ENCODE peak calls at places on chromosomes 5 and 9, in seven cellular contexts. C is coronary artery, F is GM23248, Z is stomach, Y is kidney, E is brain microvascular endothelial cell, P is lung. I is an unnamed sample.

GRCh38 chr5:111863801-111864200 is 106.8 kb upstream of the NREP start:
- DNase-seq in F (peak; percentile 51), E (no peak), C (no peak), Y (no peak), Z (no peak), P (no peak), I (no peak)

GRCh38 chr5:53260446-53260845 is 150.9 kb upstream of the MOCS2 start:
- DNase-seq in F (no peak), E (no peak), Y (no peak), P (no peak), Z (no peak), C (no peak), I (no peak)

GRCh38 chr5:69007086-69007672 is 86.6 kb upstream of the SLC30A5 start:
- DNase-seq in Z (no peak), Y (no peak), P (no peak), F (peak; percentile 36), C (no peak), E (no peak), I (no peak)

GRCh38 chr9:132644251-132644650 is 25.5 kb downstream of the DDX31 start:
- DNase-seq in E (no peak), Y (no peak), Z (no peak), P (no peak), C (no peak), F (no peak), I (no peak)

GRCh38 chr9:38107811-38108304 is 38.8 kb upstream of the SHB start:
- DNase-seq in C (peak; percentile 40), P (no peak), Y (no peak), F (no peak), E (no peak), Z (peak; percentile 64), I (no peak)

GRCh38 chr9:73151653-73152382 is at the start of gene ANXA1:
- DNase-seq in C (no peak), E (peak; percentile 86), Y (no peak), Z (no peak), P (no peak), F (peak; percentile 95), I (peak; percentile 31)

GRCh38 chr5:9932770-9933169 is 302.6 kb upstream of the TAS2R1 start:
- DNase-seq in P (no peak), C (no peak), Z (no peak), Y (no peak), E (peak; percentile 92), F (peak; percentile 85), I (no peak)

GRCh38 chr9:21252727-21253547 is 13.1 kb upstream of the IFNA14 start:
- DNase-seq in Y (peak; percentile 53), E (peak; percentile 9), F (peak; percentile 64), P (peak; percentile 33), Z (no peak), C (no peak), I (peak; percentile 32)

GRCh38 chr5:154143121-154143725 is 47.3 kb upstream of the GALNT10 start:
- DNase-seq in P (peak; percentile 13), Y (no peak), Z (no peak), F (no peak), C (no peak), E (no peak), I (no peak)

GRCh38 chr9:13568446-13568845 is 289.0 kb upstream of the MPDZ start:
- DNase-seq in P (no peak), E (no peak), Z (no peak), F (peak; percentile 31), C (no peak), Y (no peak), I (no peak)

GRCh38 chr5:6490693-6491092 is 42.0 kb downstream of the UBE2QL1 start:
- DNase-seq in P (no peak), Y (no peak), C (peak; percentile 47), Z (peak; percentile 11), E (no peak), F (no peak), I (no peak)

GRCh38 chr5:163766936-163767670 is 261.7 kb downstream of the MAT2B start:
- DNase-seq in P (no peak), Y (no peak), Z (no peak), F (no peak), C (no peak), E (no peak), I (no peak)

GRCh38 chr5:1325870-1326546 is 18.9 kb downstream of the CLPTM1L start:
- DNase-seq in Y (peak; percentile 77), E (no peak), P (no peak), C (peak; percentile 66), Z (no peak), F (peak; percentile 49), I (no peak)

GRCh38 chr5:2732004-2732403 is 19.5 kb downstream of the IRX2 start:
- DNase-seq in Z (no peak), E (no peak), C (no peak), Y (no peak), P (no peak), F (no peak), I (no peak)

GRCh38 chr9:126665696-126666035 is 51.9 kb downstream of the LMX1B start:
- DNase-seq in E (no peak), F (no peak), C (no peak), Y (peak; percentile 57), P (no peak), Z (no peak), I (no peak)

GRCh38 chr5:175658299-175659145 is 651 bp downstream of the HRH2 start:
- DNase-seq in E (no peak), C (no peak), P (no peak), Z (peak; percentile 35), Y (no peak), F (no peak), I (no peak)

GRCh38 chr5:143985832-143986485 is 174.0 kb downstream of the HMHB1 start:
- DNase-seq in P (no peak), Z (no peak), C (no peak), F (peak; percentile 87), E (peak; percentile 51), Y (no peak), I (no peak)

GRCh38 chr9:126057869-126058467 is 268.7 kb upstream of the MVB12B start:
- DNase-seq in P (no peak), E (no peak), Y (no peak), F (no peak), Z (no peak), C (no peak), I (no peak)

GRCh38 chr5:176814313-176814685 is 3.9 kb downstream of the UNC5A start:
- DNase-seq in C (no peak), F (no peak), Y (no peak), P (no peak), Z (no peak), E (no peak), I (no peak)

GRCh38 chr5:176814836-176815438 is 4.6 kb downstream of the UNC5A start:
- DNase-seq in Y (no peak), C (no peak), P (no peak), F (no peak), E (no peak), Z (no peak), I (no peak)

GRCh38 chr5:176813587-176814312 is 3.4 kb downstream of the UNC5A start:
- DNase-seq in E (no peak), Y (no peak), F (no peak), P (no peak), Z (no peak), C (no peak), I (no peak)

GRCh38 chr5:176810687-176811501 is 535 bp downstream of the UNC5A start:
- DNase-seq in C (no peak), Z (no peak), Y (no peak), E (no peak), P (no peak), F (peak; percentile 61), I (no peak)

DNA sequence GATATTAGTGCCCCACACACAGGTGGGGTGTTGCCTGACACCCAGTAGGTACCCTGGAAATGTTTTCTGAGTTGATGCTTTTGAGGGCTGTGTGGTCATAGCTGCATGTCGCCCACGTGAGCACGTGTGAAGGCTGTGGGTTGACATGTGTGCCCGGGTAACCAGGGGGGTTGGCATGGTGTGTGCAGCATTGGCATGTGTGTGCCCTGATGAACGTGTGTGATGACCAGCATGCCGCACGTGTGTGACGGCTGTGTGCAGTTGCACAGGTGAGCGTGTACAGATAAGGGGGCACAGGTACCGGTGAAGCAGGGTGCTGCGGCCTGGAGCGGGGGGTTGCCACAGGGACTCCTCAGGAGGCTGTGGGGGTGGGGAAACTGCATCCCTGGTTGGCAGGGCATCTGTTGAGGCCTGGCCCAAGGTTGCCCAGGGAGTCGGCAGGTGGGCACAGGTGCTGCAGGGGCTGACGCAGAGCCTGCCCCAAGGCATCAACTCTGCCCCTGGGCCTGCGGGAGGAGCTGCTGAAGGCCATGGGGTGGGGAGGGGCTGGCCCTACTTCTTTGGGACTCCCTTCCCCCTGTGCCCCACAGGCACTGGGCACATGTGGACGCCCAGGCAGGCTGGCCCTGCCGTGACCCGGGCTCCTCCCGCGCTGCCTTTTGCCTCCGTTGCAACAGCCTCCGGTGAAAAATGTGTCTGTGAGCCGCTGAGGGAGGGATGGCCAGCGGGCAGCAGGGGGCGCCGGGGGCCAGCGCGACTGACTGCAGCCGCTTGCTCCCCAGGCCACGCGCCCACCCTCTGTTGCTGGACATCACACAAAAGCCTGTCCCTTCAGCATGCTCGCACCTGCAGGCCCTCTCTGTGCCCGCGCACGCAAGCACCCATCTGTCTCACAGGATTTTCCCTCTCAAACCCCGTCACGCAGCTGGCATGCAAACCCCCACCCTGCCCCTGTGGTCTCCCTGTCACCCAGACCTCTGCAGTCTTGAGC is 2.2 kb downstream of the UNC5A start:
- DNase-seq in F (peak; percentile 58), C (no peak), Z (no peak), P (no peak), E (peak; percentile 11), Y (no peak), I (no peak)
- H3K27ac ChIP-seq in F (no peak overlapping the region), C (no peak overlapping the region), Z (no peak overlapping the region), P (no peak overlapping the region), E (no peak overlapping the region), Y (no peak overlapping the region), I (no peak overlapping the region)

GRCh38 chr9:35257986-35258664 is 96.3 kb downstream of the UNC13B start:
- DNase-seq in E (no peak), F (no peak), Y (no peak), Z (no peak), P (no peak), C (no peak), I (no peak)
- H3K27ac ChIP-seq in E (no peak overlapping the region), F (no peak overlapping the region), Y (no peak overlapping the region), Z (peak overlapping the region; percentile 63), P (no peak overlapping the region), C (no peak overlapping the region), I (no peak overlapping the region)

GRCh38 chr9:105437704-105438103 is 10.1 kb upstream of the FSD1L start:
- DNase-seq in Z (no peak), F (no peak), P (no peak), Y (no peak), E (no peak), C (no peak), I (no peak)
- H3K27ac ChIP-seq in Z (peak overlapping the region; percentile 22), F (no peak overlapping the region), P (no peak overlapping the region), Y (no peak overlapping the region), E (no peak overlapping the region), C (no peak overlapping the region), I (peak overlapping the region; percentile 50)

GRCh38 chr5:124880903-124881302 is 134.5 kb upstream of the ZNF608 start:
- DNase-seq in C (no peak), P (no peak), F (no peak), Y (no peak), Z (no peak), E (no peak), I (no peak)

GRCh38 chr5:124876983-124877382 is 130.5 kb upstream of the ZNF608 start:
- DNase-seq in P (no peak), E (no peak), F (no peak), Z (no peak), C (no peak), Y (no peak), I (no peak)

GRCh38 chr5:124877501-124878146 is 131.2 kb upstream of the ZNF608 start:
- DNase-seq in C (no peak), P (no peak), E (no peak), Z (no peak), Y (no peak), F (no peak), I (no peak)

GRCh38 chr5:124876564-124876963 is 130.1 kb upstream of the ZNF608 start:
- DNase-seq in E (no peak), Z (no peak), F (no peak), P (no peak), C (no peak), Y (no peak), I (no peak)

GRCh38 chr5:124878583-124879345 is 132.3 kb upstream of the ZNF608 start:
- DNase-seq in Z (no peak), P (no peak), C (no peak), E (no peak), F (no peak), Y (no peak), I (no peak)
- H3K27ac ChIP-seq in Z (no peak overlapping the region), P (no peak overlapping the region), C (no peak overlapping the region), E (no peak overlapping the region), F (no peak overlapping the region), Y (no peak overlapping the region), I (no peak overlapping the region)